ENCODE peak calls at places on chromosomes 16 and 17, in four cellular contexts. S is upper lobe of left lung, K is ovary, G is GM23338. X is an unnamed sample.

GRCh38 chr17:34672176-34672785 is 92.9 kb downstream of the TMEM132E start:
- DNase-seq in S (no peak), K (no peak), G (no peak), X (no peak)

GRCh38 chr17:68302066-68302564 is 10.8 kb downstream of the ARSG start:
- DNase-seq in S (no peak), K (peak; percentile 67), G (no peak), X (no peak)

GRCh38 chr16:62363451-62363850 is 327.2 kb upstream of the CDH8 start:
- DNase-seq in S (no peak), K (no peak), G (peak; percentile 74), X (no peak)

GRCh38 chr17:48565024-48565558 is 13.1 kb downstream of the HOXB4 start:
- DNase-seq in S (no peak), K (no peak), G (no peak), X (no peak)

GRCh38 chr17:70945386-70945785 is 776.1 kb downstream of the KCNJ2 start:
- DNase-seq in S (no peak), K (no peak), G (peak; percentile 70), X (no peak)

GRCh38 chr17:57235124-57235523 is 21.2 kb upstream of the MSI2 start:
- DNase-seq in S (no peak), K (no peak), G (peak; percentile 29), X (no peak)

GRCh38 chr16:75296606-75297005 is 45.2 kb upstream of the BCAR1 start:
- DNase-seq in S (no peak), K (peak; percentile 55), G (no peak), X (no peak)

GRCh38 chr17:21157586-21158370 is 31.0 kb downstream of the DHRS7B start:
- DNase-seq in S (no peak), K (no peak), G (no peak), X (no peak)

GRCh38 chr17:39118674-39119419 is 32.6 kb downstream of the PLXDC1 start:
- DNase-seq in S (no peak), K (no peak), G (no peak), X (peak; percentile 60)

DNA sequence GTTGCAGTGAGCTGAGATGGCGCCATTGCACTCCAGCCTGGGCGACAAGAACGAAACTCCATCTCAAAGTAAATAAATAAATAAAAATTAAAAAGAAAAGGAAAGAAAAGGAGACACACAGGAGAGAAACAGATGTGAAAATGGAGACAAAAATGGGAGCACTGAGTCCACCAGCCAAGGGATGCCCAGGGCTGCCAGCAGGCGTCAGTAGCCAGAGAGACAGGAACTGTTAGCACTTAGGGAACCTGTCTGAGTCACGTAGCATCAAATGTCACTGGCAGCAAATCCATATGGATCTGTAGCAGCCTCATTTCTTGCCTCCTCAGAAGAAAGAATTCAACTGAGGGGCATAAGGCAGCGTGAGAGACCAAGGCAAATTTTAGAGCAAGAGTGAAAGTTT is 79.7 kb downstream of the CYLD start:
- DNase-seq in S (no peak), K (no peak), G (peak; percentile 27), X (no peak)
- TF ChIP-seq CTCF in S (no peak), K (no peak), G (peak; percentile 37), X (no peak)

DNA sequence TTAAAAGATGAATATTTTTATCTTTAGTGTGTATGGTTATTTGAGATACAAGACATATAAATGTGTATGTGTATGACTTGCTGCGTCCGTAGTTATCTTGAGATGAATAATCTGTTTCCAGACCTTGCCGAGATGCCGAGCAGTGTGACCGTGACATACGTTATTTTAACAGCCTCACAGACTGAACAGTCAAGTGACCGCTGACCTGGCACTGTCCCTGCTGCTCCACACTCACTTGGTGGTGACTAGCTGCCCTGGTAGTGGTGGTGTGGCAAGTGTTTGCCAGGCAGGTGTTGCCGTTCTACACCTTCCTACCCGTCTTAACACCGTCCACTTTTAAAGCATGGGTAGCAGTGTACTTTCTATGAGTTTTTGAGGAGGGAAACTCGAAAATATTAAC is 5.0 kb downstream of the ZC3H18 start:
- DNase-seq in S (no peak), K (no peak), G (no peak), X (no peak)
- H3K36me3 ChIP-seq in S (peaks cover 6% of the 10 kb centered on the region), K (no peaks in the 10 kb centered on the region), G (no peaks in the 10 kb centered on the region), X (peaks cover 25% of the 10 kb centered on the region)

GRCh38 chr16:83215417-83216001 is 588.7 kb downstream of the CDH13 start:
- DNase-seq in S (no peak), K (no peak), G (peak; percentile 92), X (peak; percentile 13)
- TF ChIP-seq CTCF in S (no peak), K (no peak), G (peak; percentile 94), X (peak; percentile 91)

GRCh38 chr16:29978081-29978480 is 4.4 kb downstream of the TAOK2 start:
- DNase-seq in S (no peak), K (no peak), G (no peak), X (no peak)
- H3K36me3 ChIP-seq in S (peaks cover 48% of the 10 kb centered on the region), K (no peaks in the 10 kb centered on the region), G (peaks cover 21% of the 10 kb centered on the region), X (peaks cover 32% of the 10 kb centered on the region)

GRCh38 chr16:47143329-47143676 is 442 bp downstream of the NETO2 start:
- DNase-seq in S (peak; percentile 51), K (peak; percentile 15), G (peak; percentile 82), X (peak; percentile 90)
- TF ChIP-seq CTCF in S (peak; percentile 73), K (no peak), G (peak; percentile 69), X (peak; percentile 38)

DNA sequence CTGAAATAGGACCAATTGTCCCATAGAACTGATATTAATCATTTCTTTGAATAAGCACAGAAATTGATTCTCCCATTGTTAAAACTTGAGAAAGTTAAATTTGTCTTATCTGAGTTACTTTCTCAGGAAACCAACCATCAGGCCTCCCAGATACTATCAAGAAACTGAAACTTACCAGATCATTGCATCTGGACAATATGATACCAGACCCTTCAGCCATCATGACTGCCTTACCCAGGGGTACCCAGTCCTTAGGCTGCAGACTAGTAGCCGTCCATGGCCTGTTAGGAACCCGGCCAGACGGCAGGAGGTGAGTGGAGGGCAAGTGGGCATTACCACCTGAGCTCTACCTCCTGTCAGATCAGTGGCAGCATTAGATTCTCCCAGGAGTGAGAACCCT is 7.8 kb downstream of the STXBP4 start:
- DNase-seq in S (no peak), K (no peak), G (no peak), X (peak; percentile 3)
- H3K36me3 ChIP-seq in S (no peaks in the 10 kb centered on the region), K (no peaks in the 10 kb centered on the region), G (no peaks in the 10 kb centered on the region), X (no peaks in the 10 kb centered on the region)

DNA sequence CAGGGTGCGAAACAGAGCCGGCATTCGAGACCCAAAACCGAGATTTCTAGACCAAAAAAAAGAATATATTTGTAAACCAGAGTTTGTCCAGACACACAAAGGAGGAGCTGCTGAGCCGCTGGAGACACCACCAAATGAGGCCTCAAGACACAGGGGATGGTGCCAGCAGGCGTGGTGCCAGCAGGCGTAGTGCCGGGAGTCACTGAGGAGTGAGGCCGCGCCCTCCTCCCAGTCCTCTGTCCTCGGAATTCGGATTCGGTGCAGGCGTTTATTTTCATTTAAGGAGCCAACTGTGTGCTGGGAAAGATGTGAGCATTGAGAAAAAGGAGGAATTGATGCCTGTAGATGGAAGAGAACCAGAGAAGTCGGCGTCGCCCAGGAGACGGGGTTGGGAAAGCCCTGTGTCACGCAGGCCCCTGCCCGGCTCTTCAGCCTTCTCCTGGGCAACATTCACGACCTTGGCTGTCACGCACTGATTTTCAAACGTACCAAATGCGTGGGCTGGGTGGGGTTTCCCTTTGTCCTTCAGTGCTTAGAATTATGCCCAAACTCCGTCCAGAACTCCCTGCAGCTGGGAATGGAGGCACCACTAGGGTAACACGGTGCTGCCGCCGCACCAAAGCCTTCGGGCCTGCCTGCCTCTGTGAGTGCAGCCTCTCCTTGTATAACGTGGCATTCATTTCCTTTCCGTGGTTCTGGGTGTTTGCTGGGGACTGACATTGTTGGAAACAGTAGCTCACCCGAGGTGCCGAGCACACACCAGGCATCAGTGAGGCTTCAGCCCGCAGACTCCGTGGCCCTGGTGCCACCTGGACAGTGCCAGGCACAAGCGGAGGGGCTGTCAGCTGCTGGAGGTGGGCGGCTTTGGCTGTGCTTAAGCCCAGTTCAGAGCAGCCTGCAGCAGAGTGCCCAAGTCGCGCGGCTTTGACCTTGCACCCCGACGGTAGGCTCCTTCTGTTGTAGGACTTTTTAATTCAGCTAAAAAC is 49.0 kb upstream of the CHMP6 start:
- DNase-seq in S (peak; percentile 61), K (peak; percentile 97), G (no peak), X (no peak)
- TF ChIP-seq CTCF in S (no peak), K (no peak), G (no peak), X (no peak)

DNA sequence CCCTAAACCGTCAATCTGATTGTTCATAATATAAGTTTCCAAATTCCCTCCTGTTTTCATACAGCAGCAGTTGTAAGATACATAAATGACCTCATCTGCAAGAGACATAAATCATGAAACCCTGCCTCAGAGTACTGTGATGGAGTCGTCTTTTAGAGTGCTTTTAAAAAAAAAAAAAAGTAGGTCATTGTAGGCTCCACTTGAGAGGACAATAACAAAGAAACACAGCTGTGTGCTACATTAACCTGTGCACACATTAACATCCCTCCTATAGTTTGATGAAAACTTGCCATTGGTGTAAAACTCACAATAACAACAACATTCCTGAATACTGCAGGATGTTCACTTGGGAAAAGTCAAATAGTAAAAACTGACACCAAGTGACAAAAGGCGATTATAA is 56.5 kb downstream of the XPO6 start:
- DNase-seq in S (no peak), K (no peak), G (no peak), X (no peak)
- H3K36me3 ChIP-seq in S (peaks cover 20% of the 10 kb centered on the region), K (no peaks in the 10 kb centered on the region), G (peaks cover 32% of the 10 kb centered on the region), X (peaks cover 24% of the 10 kb centered on the region)

DNA sequence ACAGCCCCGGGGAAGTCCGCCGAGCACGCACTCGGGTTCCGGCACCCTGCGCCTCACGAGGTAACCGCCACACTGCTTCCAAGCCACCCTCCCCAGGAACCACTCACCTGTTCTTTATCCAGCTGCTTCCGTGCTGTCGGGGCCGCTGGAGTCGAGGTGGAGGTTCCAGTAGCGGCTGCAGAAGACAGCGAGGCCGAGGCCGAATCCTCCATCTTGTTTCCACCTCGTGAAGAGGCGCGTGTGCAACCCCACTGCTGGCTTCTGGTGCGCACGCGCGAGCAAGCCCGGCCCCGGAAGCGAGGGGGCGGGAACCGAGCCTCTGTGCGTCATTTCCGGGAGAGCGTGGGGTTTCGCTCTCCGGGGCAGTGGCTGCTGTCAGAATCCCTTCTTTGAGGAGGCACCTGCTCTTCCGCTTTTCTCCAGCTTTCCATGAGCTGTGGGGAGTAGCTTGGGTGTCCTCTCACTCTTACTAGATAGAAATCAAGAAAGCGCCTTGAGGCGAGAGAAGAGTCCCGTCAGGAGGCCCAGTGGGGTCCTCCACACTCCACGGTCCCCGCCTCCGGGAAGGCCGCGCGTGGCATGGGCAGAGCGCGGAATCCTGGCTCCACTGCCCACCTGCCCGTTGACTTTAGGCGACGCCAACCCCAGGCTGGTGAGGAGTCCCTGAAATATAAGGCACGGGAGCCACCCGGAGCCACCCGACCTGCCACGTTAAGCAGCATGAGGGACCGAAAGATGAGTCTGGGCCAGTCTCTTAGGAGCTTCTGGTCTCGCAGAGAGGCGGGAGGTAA is at the start of gene RSL1D1:
- DNase-seq in S (peak; percentile 86), K (peak; percentile 88), G (peak; percentile 94), X (peak; percentile 97)
- TF ChIP-seq CTCF in S (no peak), K (no peak), G (no peak), X (no peak)

X was measured in GM06990.